ENCODE peak calls at places on chromosomes 7 and 10, in eight cellular contexts. J, Z, M, W, O, Q, D and E are unnamed samples.

GRCh38 chr7:116341222-116341907 is 131.0 kb downstream of the TES start:
- DNase-seq in J (peak; percentile 27), Z (no peak), M (no peak), W (no peak), O (peak; percentile 18), Q (peak; percentile 24), D (no peak), E (no peak)

GRCh38 chr7:83415840-83416239 is 233.1 kb downstream of the SEMA3E start:
- DNase-seq in J (peak; percentile 19), Z (no peak), M (no peak), W (no peak), O (peak; percentile 13), Q (no peak), D (no peak), E (no peak)

GRCh38 chr7:159030490-159031134 is 114.1 kb downstream of the VIPR2 start:
- DNase-seq in J (no peak), Z (peak; percentile 76), M (peak; percentile 84), W (no peak), O (no peak), Q (peak; percentile 34), D (no peak), E (peak; percentile 49)

GRCh38 chr7:29255839-29256782 is 61.5 kb downstream of the CHN2 start:
- DNase-seq in J (peak; percentile 66), Z (no peak), M (no peak), W (no peak), O (peak; percentile 95), Q (peak; percentile 20), D (no peak), E (no peak)

GRCh38 chr10:122632031-122632430 is 67.6 kb downstream of the C10orf120 start:
- DNase-seq in J (no peak), Z (no peak), M (no peak), W (no peak), O (no peak), Q (no peak), D (no peak), E (peak; percentile 12)

GRCh38 chr7:84142726-84143125 is 51.9 kb downstream of the SEMA3A start:
- DNase-seq in J (no peak), Z (no peak), M (no peak), W (no peak), O (no peak), Q (no peak), D (peak; percentile 84), E (no peak)

GRCh38 chr7:37097276-37097675 is 351.4 kb downstream of the ELMO1 start:
- DNase-seq in J (no peak), Z (no peak), M (no peak), W (no peak), O (no peak), Q (no peak), D (no peak), E (no peak)

GRCh38 chr10:128579280-128579679 is 453.1 kb upstream of the MKI67 start:
- DNase-seq in J (no peak), Z (no peak), M (no peak), W (no peak), O (no peak), Q (no peak), D (no peak), E (no peak)

GRCh38 chr7:17939111-17939669 is 1.1 kb downstream of the SNX13 start:
- DNase-seq in J (peak; percentile 67), Z (no peak), M (no peak), W (no peak), O (peak; percentile 47), Q (peak; percentile 50), D (peak; percentile 30), E (no peak)

GRCh38 chr10:1545524-1545923 is 191.8 kb downstream of the ADARB2 start:
- DNase-seq in J (no peak), Z (peak; percentile 38), M (no peak), W (no peak), O (no peak), Q (no peak), D (no peak), E (peak; percentile 16)

GRCh38 chr7:83528925-83529423 is 120.0 kb downstream of the SEMA3E start:
- DNase-seq in J (no peak), Z (no peak), M (no peak), W (no peak), O (no peak), Q (no peak), D (no peak), E (no peak)

GRCh38 chr7:82677064-82677463 is 233.5 kb upstream of the CACNA2D1 start:
- DNase-seq in J (no peak), Z (no peak), M (no peak), W (no peak), O (no peak), Q (no peak), D (no peak), E (no peak)

GRCh38 chr7:77684030-77684429 is 12.2 kb upstream of the RSBN1L start:
- DNase-seq in J (no peak), Z (no peak), M (peak; percentile 66), W (no peak), O (peak; percentile 94), Q (peak; percentile 93), D (peak; percentile 70), E (peak; percentile 73)

GRCh38 chr7:139763330-139763729 is 14.5 kb downstream of the HIPK2 start:
- DNase-seq in J (no peak), Z (no peak), M (no peak), W (no peak), O (no peak), Q (peak; percentile 52), D (no peak), E (no peak)

GRCh38 chr10:121511943-121512342 is 86.3 kb downstream of the FGFR2 start:
- DNase-seq in J (no peak), Z (no peak), M (no peak), W (no peak), O (no peak), Q (no peak), D (no peak), E (no peak)

GRCh38 chr10:35487336-35488034 is 117.7 kb upstream of the GJD4 start:
- DNase-seq in J (no peak), Z (no peak), M (no peak), W (no peak), O (no peak), Q (no peak), D (peak; percentile 24), E (no peak)

GRCh38 chr7:106069471-106070200 is 42.5 kb downstream of the SYPL1 start:
- DNase-seq in J (no peak), Z (no peak), M (no peak), W (no peak), O (no peak), Q (no peak), D (no peak), E (no peak)
- H3K4me3 ChIP-seq in J (no peak overlapping the region), Z (no peak overlapping the region), M (no peak overlapping the region), W (no peak overlapping the region), O (no peak overlapping the region), Q (no peak overlapping the region), D (no peak overlapping the region), E (no peak overlapping the region)

GRCh38 chr10:115572740-115573455 is 479.7 kb downstream of the ATRNL1 start:
- DNase-seq in J (no peak), Z (no peak), M (no peak), W (no peak), O (no peak), Q (peak; percentile 1), D (no peak), E (no peak)
- TF ChIP-seq CTCF in J (peak; percentile 36), Z (no peak), M (no peak), W (peak; percentile 5), O (peak; percentile 42), Q (peak; percentile 9), D (no peak), E (no peak)

DNA sequence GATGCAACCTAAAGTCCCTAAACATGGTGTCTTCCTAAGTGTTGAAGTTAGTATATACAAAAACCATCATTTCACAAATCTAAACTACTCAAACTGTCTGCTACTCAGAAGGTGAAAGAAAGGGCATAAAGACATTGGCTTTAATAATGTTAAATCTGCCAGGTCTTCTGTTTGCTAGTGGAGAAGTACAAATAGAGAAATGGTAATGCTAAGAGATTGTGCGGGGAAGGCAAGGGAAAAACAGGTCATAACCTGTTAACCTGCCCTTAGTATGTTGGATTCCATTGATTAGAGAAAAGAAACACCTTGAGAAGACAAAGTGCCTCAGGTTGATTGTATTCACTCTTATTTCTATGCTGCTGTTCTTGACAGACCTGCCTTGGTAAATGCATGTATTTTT is 80.3 kb downstream of the CALD1 start:
- DNase-seq in J (no peak), Z (no peak), M (no peak), W (no peak), O (no peak), Q (no peak), D (no peak), E (no peak)
- H3K27me3 ChIP-seq in J (no peaks in the 10 kb centered on the region), Z (no peaks in the 10 kb centered on the region), M (no peaks in the 10 kb centered on the region), W (no peaks in the 10 kb centered on the region), O (no peaks in the 10 kb centered on the region), Q (no peaks in the 10 kb centered on the region), D (no peaks in the 10 kb centered on the region), E (no peaks in the 10 kb centered on the region)

GRCh38 chr10:48658889-48659269 is 25.8 kb upstream of the WDFY4 start:
- DNase-seq in J (no peak), Z (no peak), M (no peak), W (no peak), O (no peak), Q (no peak), D (no peak), E (no peak)

GRCh38 chr10:48658243-48658888 is 26.3 kb upstream of the WDFY4 start:
- DNase-seq in J (peak; percentile 96), Z (peak; percentile 84), M (peak; percentile 83), W (peak; percentile 24), O (peak; percentile 48), Q (peak; percentile 73), D (peak; percentile 58), E (peak; percentile 79)

GRCh38 chr10:48656241-48656921 is 28.3 kb upstream of the WDFY4 start:
- DNase-seq in J (peak; percentile 97), Z (peak; percentile 97), M (peak; percentile 95), W (peak; percentile 45), O (peak; percentile 72), Q (peak; percentile 97), D (peak; percentile 88), E (peak; percentile 89)

GRCh38 chr10:48655426-48656240 is 29.0 kb upstream of the WDFY4 start:
- DNase-seq in J (peak; percentile 74), Z (peak; percentile 88), M (peak; percentile 84), W (no peak), O (peak; percentile 26), Q (peak; percentile 71), D (peak; percentile 42), E (peak; percentile 92)

GRCh38 chr10:48656928-48657327 is 27.7 kb upstream of the WDFY4 start:
- DNase-seq in J (no peak), Z (no peak), M (no peak), W (no peak), O (no peak), Q (no peak), D (no peak), E (no peak)
- H3K4me3 ChIP-seq in J (peak overlapping the region; percentile 75), Z (peak overlapping the region; percentile 74), M (no peak overlapping the region), W (no peak overlapping the region), O (no peak overlapping the region), Q (no peak overlapping the region), D (no peak overlapping the region), E (no peak overlapping the region)

GRCh38 chr10:10902951-10903350 is 114.7 kb upstream of the CELF2 start:
- DNase-seq in J (no peak), Z (no peak), M (no peak), W (no peak), O (no peak), Q (no peak), D (peak; percentile 64), E (no peak)
- TF ChIP-seq CTCF in J (no peak), Z (no peak), M (no peak), W (no peak), O (no peak), Q (no peak), D (no peak), E (no peak)